ENCODE peak calls at places on chromosome 9, in ten cellular contexts. T is foreskin fibroblast, A is Calu3, O is A549, S is Caco-2, Z is BJ, M is brain microvascular endothelial cell, V is cardiac muscle cell, F is NB4, N is A673. K is an unnamed sample.

GRCh38 chr9:136882109-136882946 is 4.0 kb upstream of the TRAF2 start:
- DNase-seq in Z (no peak), N (no peak), T (peak; percentile 78), V (no peak), A (peak; percentile 92), O (peak; percentile 96), F (peak; percentile 75), S (peak; percentile 67), M (peak; percentile 70), K (no peak)

GRCh38 chr9:89386797-89387196 is 68.5 kb downstream of the SECISBP2 start:
- DNase-seq in Z (no peak), V (no peak), N (no peak), M (no peak), O (no peak), S (no peak), T (no peak), A (no peak), F (no peak), K (no peak)

GRCh38 chr9:34343090-34343489 is 13.7 kb downstream of the NUDT2 start:
- DNase-seq in T (no peak), M (no peak), Z (no peak), N (no peak), V (no peak), A (no peak), O (no peak), S (no peak), F (no peak), K (no peak)

GRCh38 chr9:125968975-125969374 is 221.8 kb downstream of the PBX3 start:
- DNase-seq in Z (no peak), O (no peak), M (no peak), N (no peak), A (no peak), T (no peak), S (no peak), F (no peak), V (no peak), K (no peak)

GRCh38 chr9:69085523-69086283 is 50.2 kb downstream of the FXN start:
- DNase-seq in Z (peak; percentile 31), T (peak; percentile 65), M (peak; percentile 68), V (no peak), O (no peak), N (peak; percentile 14), A (no peak), F (no peak), S (no peak), K (no peak)

GRCh38 chr9:126298319-126298801 is 28.3 kb upstream of the MVB12B start:
- DNase-seq in A (no peak), S (no peak), Z (no peak), T (no peak), O (no peak), M (no peak), V (no peak), F (no peak), N (no peak), K (no peak)

GRCh38 chr9:85008215-85008614 is 338.7 kb downstream of the NTRK2 start:
- DNase-seq in F (no peak), V (no peak), A (no peak), N (no peak), S (no peak), Z (no peak), M (no peak), O (no peak), T (no peak), K (no peak)

GRCh38 chr9:135468866-135469521 is 10.6 kb upstream of the PPP1R26 start:
- DNase-seq in Z (no peak), V (no peak), T (peak; percentile 79), S (peak; percentile 49), O (no peak), F (peak; percentile 77), A (peak; percentile 35), M (peak; percentile 34), N (peak; percentile 83), K (no peak)

GRCh38 chr9:134944351-134944802 is 26.7 kb upstream of the FCN1 start:
- DNase-seq in S (no peak), A (no peak), O (no peak), Z (no peak), V (peak; percentile 23), N (peak; percentile 80), T (peak; percentile 23), F (no peak), M (no peak), K (no peak)

GRCh38 chr9:127637322-127637847 is 25.3 kb downstream of the STXBP1 start:
- DNase-seq in N (peak; percentile 49), S (no peak), Z (peak; percentile 41), F (peak; percentile 28), T (peak; percentile 85), A (no peak), M (peak; percentile 46), V (no peak), O (no peak), K (no peak)

GRCh38 chr9:16236326-16236725 is 634.1 kb downstream of the BNC2 start:
- DNase-seq in F (no peak), V (no peak), N (no peak), Z (peak; percentile 98), M (peak; percentile 47), S (no peak), A (no peak), O (no peak), T (peak; percentile 94), K (no peak)

GRCh38 chr9:87243602-87244001 is 254.1 kb upstream of the DAPK1 start:
- DNase-seq in S (no peak), O (no peak), M (no peak), F (no peak), A (no peak), Z (no peak), V (no peak), N (no peak), T (peak; percentile 16), K (no peak)

DNA sequence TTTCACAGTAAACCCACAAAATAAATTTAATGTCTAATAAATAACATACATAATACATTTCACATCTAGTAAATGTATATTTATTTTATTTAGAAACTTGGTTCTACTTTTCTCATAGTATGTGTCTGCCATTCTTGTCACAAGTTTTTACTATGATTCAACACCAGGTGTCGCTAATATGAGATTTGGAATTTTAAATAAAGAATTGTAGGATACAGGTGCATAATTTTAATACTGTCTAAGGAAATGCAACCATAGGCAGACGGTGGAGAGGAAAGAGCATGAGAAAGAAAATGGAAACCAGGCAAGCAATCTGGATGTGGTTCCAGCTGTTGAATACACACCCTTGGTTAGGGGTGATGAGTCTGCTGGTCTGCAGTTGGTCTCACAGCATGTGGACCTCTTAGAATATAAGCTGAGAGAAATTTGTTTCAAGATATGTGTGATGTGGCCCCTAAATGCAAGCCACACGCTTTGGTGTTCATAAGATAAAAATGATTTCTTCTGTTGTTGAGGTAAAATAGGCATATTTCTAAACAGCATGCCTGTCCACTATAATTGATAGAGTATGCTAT is 114.7 kb upstream of the TXNDC8 start:
- DNase-seq in S (no peak), A (no peak), O (no peak), V (peak; percentile 17), F (peak; percentile 8), N (peak; percentile 17), M (no peak), T (peak; percentile 39), Z (no peak), K (no peak)
- TF ChIP-seq CTCF in S (peak; percentile 30), A (no peak), O (peak; percentile 61), V (peak; percentile 42), F (no peak), N (peak; percentile 69), M (peak; percentile 31), T (peak; percentile 6), Z (peak; percentile 39), K (peak; percentile 63)

GRCh38 chr9:93155716-93156474 is 21.8 kb upstream of the NINJ1 start:
- DNase-seq in O (no peak), S (no peak), M (no peak), F (no peak), A (no peak), V (no peak), T (no peak), Z (no peak), N (no peak), K (no peak)

GRCh38 chr9:93151097-93151784 is 17.2 kb upstream of the NINJ1 start:
- DNase-seq in M (no peak), N (no peak), F (no peak), V (no peak), O (no peak), A (no peak), T (no peak), S (no peak), Z (no peak), K (no peak)

GRCh38 chr9:93149361-93149760 is 15.3 kb upstream of the NINJ1 start:
- DNase-seq in F (no peak), A (no peak), O (no peak), N (no peak), Z (no peak), T (no peak), S (no peak), V (no peak), M (no peak), K (no peak)

GRCh38 chr9:93156475-93157008 is 22.5 kb upstream of the NINJ1 start:
- DNase-seq in M (no peak), Z (no peak), A (no peak), F (no peak), S (no peak), N (no peak), V (no peak), T (no peak), O (no peak), K (no peak)

DNA sequence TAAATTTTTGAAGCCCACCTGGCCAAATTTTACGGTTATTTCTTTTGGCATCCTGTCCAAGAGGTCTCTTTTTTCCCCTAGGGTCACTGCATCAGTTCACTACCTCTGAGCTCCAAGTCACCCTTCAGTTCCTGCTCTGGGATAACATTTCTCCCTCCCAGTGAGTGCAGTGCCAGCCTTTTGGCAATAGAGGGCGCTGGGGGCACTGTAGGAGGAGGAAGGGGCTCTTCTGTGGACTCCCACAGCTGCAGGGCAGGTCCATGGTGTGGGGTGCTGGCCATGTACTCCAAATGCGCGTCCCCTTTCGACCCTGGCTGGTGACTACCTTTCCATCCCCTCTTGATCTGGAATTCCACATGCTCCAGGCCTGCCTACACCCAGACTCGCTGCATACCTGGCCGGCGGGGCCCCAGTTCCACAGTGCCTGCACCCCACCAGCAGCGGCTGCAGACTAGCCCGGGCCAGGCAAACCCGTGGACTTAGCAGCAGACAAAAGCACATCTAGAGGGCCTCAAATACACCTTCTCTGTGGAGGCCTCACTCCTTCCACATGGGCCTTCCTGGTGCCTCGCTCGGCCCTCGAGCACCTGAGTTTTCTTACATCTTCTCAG is 20.3 kb upstream of the NINJ1 start:
- DNase-seq in Z (no peak), M (no peak), O (peak; percentile 76), V (peak; percentile 74), N (peak; percentile 67), A (peak; percentile 50), S (peak; percentile 60), T (no peak), F (peak; percentile 61), K (peak; percentile 55)
- TF ChIP-seq CTCF in Z (peak; percentile 59), M (peak; percentile 82), O (peak; percentile 46), V (peak; percentile 72), N (peak; percentile 89), A (peak; percentile 45), S (peak; percentile 47), T (peak; percentile 58), F (peak; percentile 88), K (peak; percentile 70)

GRCh38 chr9:133636902-133637301 is 739 bp downstream of the DBH start:
- DNase-seq in A (no peak), V (no peak), T (no peak), Z (no peak), N (no peak), M (no peak), F (no peak), O (no peak), S (no peak), K (no peak)
- TF ChIP-seq CTCF in A (no peak), V (no peak), T (no peak), Z (no peak), N (no peak), M (no peak), F (no peak), O (no peak), S (no peak), K (no peak)

GRCh38 chr9:2297771-2298170 is 282.6 kb downstream of the SMARCA2 start:
- DNase-seq in V (no peak), A (no peak), Z (no peak), T (peak; percentile 11), N (no peak), O (no peak), S (no peak), F (no peak), M (no peak), K (no peak)
- TF ChIP-seq CTCF in V (no peak), A (no peak), Z (no peak), T (no peak), N (no peak), O (no peak), S (no peak), F (no peak), M (no peak), K (no peak)

K was measured in progenitor cell of endocrine pancreas.